ENCODE peak calls at places on chromosomes 4 and X, in nine cellular contexts. A, P, D, V, Y, M, W, F and C are unnamed samples.

GRCh38 chrX:13750204-13750603 is 15.7 kb downstream of the OFD1 start:
- DNase-seq in Y (peak), F (no peak), W (no peak), D (peak), V (no peak), M (peak), P (no peak), A (no peak), C (no peak)

GRCh38 chr4:141905751-141906150 is 269.4 kb downstream of the IL15 start:
- DNase-seq in M (no peak), F (no peak), V (no peak), W (no peak), A (no peak), Y (no peak), P (no peak), D (no peak), C (no peak)

GRCh38 chr4:85508654-85509053 is 33.7 kb downstream of the ARHGAP24 start:
- DNase-seq in V (no peak), D (no peak), P (no peak), A (no peak), Y (no peak), M (no peak), W (no peak), F (no peak), C (no peak)

GRCh38 chrX:34655496-34656258 is 1.4 kb downstream of the TMEM47 start:
- DNase-seq in A (no peak), W (peak), F (no peak), V (no peak), M (no peak), D (no peak), Y (no peak), P (no peak), C (no peak)

GRCh38 chr4:163544407-163545038 is 50.0 kb downstream of the TMA16 start:
- DNase-seq in F (peak), P (peak), M (peak), W (peak), D (peak), V (peak), A (peak), Y (peak), C (peak)

GRCh38 chrX:129522184-129523059 is 868 bp downstream of the SMARCA1 start:
- DNase-seq in F (peak), W (peak), Y (peak), V (no peak), M (peak), D (peak), P (peak), A (peak), C (peak)

GRCh38 chr4:104596189-104596588 is 101.5 kb upstream of the CXXC4 start:
- DNase-seq in Y (no peak), M (no peak), P (no peak), A (no peak), V (no peak), W (no peak), D (no peak), F (no peak), C (no peak)

GRCh38 chrX:120660638-120661037 is 30.8 kb upstream of the C1GALT1C1 start:
- DNase-seq in P (peak), V (no peak), M (no peak), A (no peak), D (no peak), F (no peak), W (no peak), Y (no peak), C (no peak)

GRCh38 chrX:110087485-110088356 is 84.8 kb downstream of the TMEM164 start:
- DNase-seq in W (peak), A (peak), D (no peak), V (no peak), F (no peak), Y (no peak), P (no peak), M (peak), C (no peak)

GRCh38 chrX:31546130-31546529 is 474.3 kb upstream of the FTHL17 start:
- DNase-seq in F (no peak), D (no peak), M (no peak), P (no peak), Y (no peak), V (no peak), A (no peak), W (peak), C (no peak)

GRCh38 chr4:71992571-71992970 is 39.2 kb upstream of the NPFFR2 start:
- DNase-seq in V (no peak), A (no peak), M (no peak), Y (no peak), F (no peak), P (no peak), D (no peak), W (no peak), C (no peak)

GRCh38 chr4:173564461-173564860 is 34.4 kb upstream of the HAND2 start:
- DNase-seq in P (no peak), M (no peak), V (no peak), Y (no peak), A (no peak), D (no peak), W (peak), F (no peak), C (no peak)

GRCh38 chrX:66074920-66075879 is 35.3 kb upstream of the VSIG4 start:
- DNase-seq in A (peak), D (peak), F (no peak), Y (no peak), P (peak), V (no peak), M (no peak), W (peak), C (no peak)

GRCh38 chrX:1743105-1743504 is 128.2 kb downstream of the ASMT start:
- DNase-seq in Y (no peak), D (no peak), W (no peak), P (no peak), V (no peak), M (no peak), A (no peak), F (no peak), C (no peak)

GRCh38 chr4:10893417-10893816 is 208.8 kb upstream of the CLNK start:
- DNase-seq in D (no peak), A (no peak), P (no peak), M (no peak), V (no peak), F (no peak), W (no peak), Y (no peak), C (no peak)

GRCh38 chr4:628821-629635 is 3.7 kb downstream of the PDE6B start:
- DNase-seq in M (no peak), D (no peak), Y (no peak), W (no peak), A (no peak), F (no peak), P (no peak), V (no peak), C (no peak)

GRCh38 chr4:157564771-157565170 is 344.2 kb downstream of the GRIA2 start:
- DNase-seq in Y (peak), D (no peak), W (no peak), A (no peak), M (no peak), F (no peak), P (no peak), V (no peak), C (no peak)

GRCh38 chr4:24423670-24424069 is 160.7 kb downstream of the DHX15 start:
- DNase-seq in D (no peak), W (no peak), Y (no peak), F (no peak), V (no peak), M (no peak), A (no peak), P (no peak), C (no peak)

GRCh38 chr4:139506774-139507173 is 49.2 kb downstream of the SETD7 start:
- DNase-seq in F (no peak), W (peak), P (no peak), A (no peak), Y (no peak), D (no peak), M (no peak), V (no peak), C (no peak)

GRCh38 chrX:108516184-108516583 is 76.5 kb downstream of the COL4A5 start:
- DNase-seq in D (no peak), M (peak), A (no peak), Y (no peak), P (no peak), F (no peak), V (no peak), W (no peak), C (no peak)

GRCh38 chr4:161496-162284 is 37.4 kb downstream of the ZNF718 start:
- DNase-seq in P (no peak), D (no peak), F (no peak), Y (no peak), M (peak), V (no peak), A (no peak), W (no peak), C (no peak)

GRCh38 chrX:6968231-6968630 is 179.3 kb upstream of the STS start:
- DNase-seq in M (no peak), P (no peak), Y (no peak), F (no peak), D (no peak), V (no peak), A (no peak), W (no peak), C (no peak)

GRCh38 chrX:49282647-49283011 is 13.0 kb downstream of the PPP1R3F start:
- DNase-seq in Y (no peak), V (peak), A (no peak), D (peak), W (no peak), F (peak), M (peak), P (no peak), C (peak)

GRCh38 chrX:16416588-16416987 is 233.4 kb upstream of the S100G start:
- DNase-seq in A (no peak), W (no peak), Y (no peak), D (no peak), F (no peak), P (no peak), M (no peak), V (no peak), C (no peak)

GRCh38 chrX:69142688-69143239 is 22.5 kb downstream of the PJA1 start:
- DNase-seq in V (no peak), A (no peak), P (no peak), F (no peak), Y (no peak), M (no peak), D (no peak), W (no peak), C (no peak)

GRCh38 chrX:15675490-15675921 is 10.9 kb upstream of the CLTRN start:
- DNase-seq in V (peak), F (peak), A (peak), P (peak), D (peak), M (peak), W (peak), Y (peak), C (no peak)

GRCh38 chrX:108235990-108236389 is 144.4 kb downstream of the ATG4A start:
- DNase-seq in F (no peak), P (no peak), Y (peak), V (no peak), W (no peak), M (no peak), A (no peak), D (no peak), C (no peak)

GRCh38 chr4:140233811-140234696 is 80.1 kb upstream of the MAML3 start:
- DNase-seq in A (no peak), M (no peak), Y (no peak), P (no peak), V (no peak), D (no peak), F (no peak), W (peak), C (peak)

GRCh38 chr4:189124149-189124758 is 816.4 kb upstream of the FRG1 start:
- DNase-seq in Y (no peak), F (no peak), P (no peak), W (peak), D (no peak), M (peak), A (peak), V (no peak), C (no peak)

GRCh38 chr4:78602334-78602733 is 50.8 kb downstream of the ANXA3 start:
- DNase-seq in F (no peak), P (no peak), W (no peak), D (no peak), V (no peak), A (no peak), M (no peak), Y (peak), C (no peak)

GRCh38 chr4:105453550-105454201 is 20.2 kb downstream of the PPA2 start:
- DNase-seq in V (no peak), W (no peak), A (no peak), Y (no peak), M (no peak), D (no peak), F (no peak), P (no peak), C (no peak)

GRCh38 chrX:132023896-132024386 is 839 bp downstream of the STK26 start:
- DNase-seq in F (peak), Y (peak), A (no peak), P (no peak), D (no peak), M (peak), V (no peak), W (no peak), C (peak)

GRCh38 chr4:7890635-7891393 is 48.8 kb downstream of the AFAP1 start:
- DNase-seq in P (no peak), W (no peak), Y (no peak), M (peak), D (no peak), V (peak), F (no peak), A (no peak), C (no peak)

GRCh38 chrX:30620125-30620524 is 33.1 kb upstream of the GK start:
- DNase-seq in F (no peak), D (no peak), M (no peak), V (no peak), W (no peak), P (no peak), A (no peak), Y (no peak), C (no peak)

GRCh38 chrX:123188081-123188480 is 4.0 kb downstream of the GRIA3 start:
- DNase-seq in M (no peak), W (peak), A (no peak), V (no peak), F (no peak), Y (no peak), P (no peak), D (no peak), C (no peak)

GRCh38 chrX:2552621-2553297 is 52.0 kb upstream of the DHRSX start:
- DNase-seq in W (no peak), P (no peak), M (peak), D (no peak), Y (no peak), A (peak), V (no peak), F (no peak), C (no peak)

GRCh38 chrX:142036111-142036510 is 132.4 kb downstream of the MAGEC1 start:
- DNase-seq in Y (no peak), P (no peak), F (no peak), A (no peak), V (no peak), D (no peak), M (peak), W (no peak), C (no peak)

GRCh38 chr4:182443070-182443469 is 199.9 kb downstream of the TENM3 start:
- DNase-seq in W (no peak), A (no peak), D (no peak), V (no peak), M (no peak), Y (no peak), P (no peak), F (no peak), C (no peak)

GRCh38 chr4:182449186-182449880 is 206.1 kb downstream of the TENM3 start:
- DNase-seq in F (no peak), W (no peak), Y (peak), A (no peak), D (no peak), V (no peak), M (peak), P (no peak), C (no peak)

GRCh38 chr4:182448281-182449151 is 205.3 kb downstream of the TENM3 start:
- DNase-seq in M (peak), W (peak), P (peak), A (peak), D (peak), F (peak), V (peak), Y (peak), C (peak)

GRCh38 chr4:182449960-182450359 is 206.8 kb downstream of the TENM3 start:
- DNase-seq in M (no peak), W (no peak), D (no peak), A (no peak), F (no peak), P (no peak), Y (no peak), V (no peak), C (no peak)

DNA sequence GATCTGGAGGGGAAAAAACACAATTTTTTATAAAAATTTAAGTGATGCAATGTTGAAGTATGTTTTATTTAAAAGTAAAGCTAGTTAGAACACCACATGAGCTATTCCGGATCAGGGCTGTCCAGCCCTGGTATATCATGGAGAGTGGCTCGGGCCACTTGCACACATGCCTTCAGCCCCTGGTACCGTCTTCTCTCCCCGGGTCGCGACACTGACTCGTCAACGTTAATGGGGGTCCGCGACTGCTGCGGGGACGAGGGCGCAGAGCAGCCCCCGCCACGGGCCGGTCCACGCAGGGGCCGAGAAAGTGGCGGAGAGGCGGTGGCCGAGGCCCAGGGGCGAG is 204.7 kb downstream of the TENM3 start:
- DNase-seq in D (no peak), P (no peak), M (no peak), V (peak), W (peak), F (no peak), Y (no peak), A (no peak), C (no peak)
- H3K4me3 ChIP-seq in D (peak), P (peak), M (peak), V (peak), W (peak), F (peak), Y (peak), A (peak), C (peak)

DNA sequence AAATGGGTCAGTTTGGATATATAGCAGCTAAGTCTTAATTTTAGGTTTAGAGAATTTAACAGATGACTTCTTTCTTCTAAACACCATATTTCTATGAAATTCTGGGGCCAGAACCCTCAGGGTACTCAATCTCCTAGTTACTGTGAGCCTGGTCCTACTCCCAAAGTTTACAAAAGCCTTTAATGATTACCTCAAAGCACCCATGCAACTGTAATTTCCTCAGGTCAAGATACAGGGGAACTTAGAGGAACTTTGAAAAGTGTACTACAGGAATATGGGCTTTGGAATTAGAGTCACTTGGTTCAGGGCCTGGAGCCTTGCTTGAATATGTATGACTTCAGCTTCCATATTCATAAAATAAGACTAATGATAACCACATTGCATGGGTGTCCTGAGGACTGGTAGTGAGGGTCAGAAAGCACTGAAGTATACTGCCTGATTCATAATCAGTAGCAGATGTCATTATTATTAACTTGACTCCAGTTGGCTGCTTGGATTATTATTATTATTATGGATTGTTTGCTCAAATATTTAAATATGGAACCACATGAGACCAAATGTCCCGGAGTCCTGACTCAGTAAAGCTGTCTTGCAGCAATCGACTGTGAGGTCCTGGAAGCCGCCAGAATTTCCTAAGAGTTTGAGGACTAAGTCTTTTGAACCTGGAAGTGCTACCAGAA is 2.0 kb upstream of the ADH7 start:
- DNase-seq in A (no peak), V (no peak), M (no peak), W (no peak), D (no peak), Y (no peak), P (no peak), F (no peak), C (no peak)
- TF ChIP-seq POLR2A in A (no peak), V (no peak), M (no peak), W (no peak), D (no peak), Y (no peak), P (no peak), F (no peak), C (no peak)

GRCh38 chr4:4869380-4869723 is 9.9 kb downstream of the MSX1 start:
- DNase-seq in D (no peak), Y (no peak), P (no peak), M (no peak), F (no peak), A (no peak), V (no peak), W (no peak), C (no peak)

GRCh38 chr4:4871267-4872147 is 12.0 kb downstream of the MSX1 start:
- DNase-seq in F (no peak), V (no peak), A (no peak), Y (no peak), D (no peak), W (no peak), M (no peak), P (no peak), C (no peak)

GRCh38 chr4:4869731-4870483 is 10.4 kb downstream of the MSX1 start:
- DNase-seq in Y (no peak), A (no peak), P (no peak), F (no peak), W (no peak), D (no peak), M (no peak), V (peak), C (no peak)

GRCh38 chr4:4872148-4872903 is 12.9 kb downstream of the MSX1 start:
- DNase-seq in D (no peak), F (no peak), M (no peak), V (peak), P (no peak), A (no peak), W (no peak), Y (no peak), C (no peak)

DNA sequence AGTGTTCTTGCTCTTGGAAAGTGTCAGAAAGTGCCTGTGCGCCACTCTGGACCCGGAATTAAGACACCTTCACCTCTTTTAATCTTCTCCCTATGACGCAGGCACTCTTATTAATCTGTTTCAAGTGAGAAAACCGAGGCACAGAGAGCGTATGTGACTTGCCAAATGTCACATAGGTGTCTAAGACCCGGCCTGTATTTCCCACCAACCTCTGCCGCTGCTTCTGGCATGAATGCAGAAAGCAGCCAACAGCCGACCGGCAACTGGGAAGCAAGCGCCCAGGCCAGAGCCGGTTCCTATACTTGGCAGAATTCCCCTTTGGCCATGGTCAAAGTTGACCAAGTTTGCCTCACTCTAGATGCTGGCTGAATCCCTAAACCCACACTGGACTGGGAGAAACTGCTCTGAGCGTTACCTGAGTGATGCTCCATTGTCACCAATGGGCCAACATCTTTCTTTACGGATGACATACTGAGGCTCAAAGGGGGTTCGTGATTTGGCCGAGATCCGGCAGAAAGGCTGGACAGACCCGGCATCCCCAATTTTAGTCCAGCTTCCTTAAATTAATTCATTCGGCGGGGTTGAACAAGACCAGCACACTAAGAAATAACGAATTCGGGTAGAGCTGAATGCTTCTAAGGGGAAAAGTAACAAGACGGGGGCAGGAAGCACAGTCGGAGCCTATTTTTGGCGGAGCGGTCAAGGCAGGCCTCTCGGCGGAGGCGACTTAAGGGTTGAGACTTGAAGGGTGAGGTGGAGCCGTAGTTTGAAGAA is 11.2 kb downstream of the MSX1 start:
- DNase-seq in A (no peak), W (no peak), P (no peak), V (no peak), M (no peak), D (no peak), F (no peak), Y (no peak), C (no peak)
- H3K4me3 ChIP-seq in A (no peak), W (no peak), P (no peak), V (no peak), M (no peak), D (no peak), F (no peak), Y (no peak), C (no peak)

DNA sequence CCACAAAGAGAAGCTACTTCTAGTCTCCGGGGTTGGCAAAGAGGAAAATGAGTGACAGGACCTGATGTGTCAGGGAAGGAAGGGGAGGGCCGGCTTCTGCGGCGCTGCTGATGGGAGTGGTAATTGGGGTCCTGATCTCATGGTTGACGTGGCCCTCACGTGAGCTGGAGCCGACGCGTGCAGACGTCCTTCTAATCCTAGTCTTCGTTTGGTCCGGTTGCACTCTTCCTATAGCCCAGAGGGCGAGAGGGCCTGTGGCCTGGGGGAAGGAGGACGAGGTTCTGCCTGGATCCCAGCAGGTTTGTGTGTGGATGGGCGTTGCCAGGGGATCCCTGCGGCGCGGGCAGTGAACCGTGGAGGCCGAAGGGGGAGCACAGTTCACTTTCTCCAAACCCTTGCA is at the start of gene ARMCX1:
- DNase-seq in W (peak), V (peak), A (peak), Y (peak), P (peak), D (peak), M (peak), F (peak), C (peak)
- TF ChIP-seq POLR2A in W (peak), V (no peak), A (peak), Y (peak), P (peak), D (peak), M (no peak), F (peak), C (peak)